ENCODE peak calls at places on chromosomes 4 and X, in nine cellular contexts. F is NCI-H1092 treated with DMSO at 0.1 percent for 48 hours; N is head of caudate nucleus; J is activated CD4-positive, alpha-beta T cell treated with anti-CD3 and anti-CD28 coated beads, Interleukin-2, amount 10 ng/mL, durations not matched to agents 7 days and 5 days; B is left ventricle myocardium superior; O is activated T-cell treated with anti-CD3 and anti-CD28 coated beads, Interleukin-2, amount 50 U/mL, for 1 hour; U is keratinocyte; C is ovary; I is stimulated activated CD4-positive, alpha-beta T cell treated with anti-CD3 and anti-CD28 coated beads, Interleukin-2, amount 100 ng/mL, for 24 hours. X is an unnamed sample.
A peak's percentile ranks its signal among the peaks of the same experiment; 100 is the strongest.

GRCh38 chrX:145068450-145068849 is 178.9 kb upstream of the SPANXN1 start:
- DNase-seq in F (no peak), N (no peak), J (no peak), B (no peak), O (no peak), U (no peak), C (no peak), I (no peak), X (no peak)

GRCh38 chrX:95733426-95733825 is 951.2 kb upstream of the DIAPH2 start:
- DNase-seq in F (no peak), N (no peak), J (no peak), B (no peak), O (no peak), U (no peak), C (no peak), I (no peak), X (no peak)

GRCh38 chr4:84905646-84906045 is 60.8 kb downstream of the WDFY3 start:
- DNase-seq in F (no peak), N (no peak), J (no peak), B (no peak), O (no peak), U (no peak), C (no peak), I (no peak), X (no peak)

GRCh38 chr4:6473264-6474052 is 1.0 kb upstream of the PPP2R2C start:
- DNase-seq in F (no peak), N (no peak), J (peak; percentile 1), B (no peak), O (no peak), U (no peak), C (peak; percentile 5), I (no peak), X (no peak)

GRCh38 chrX:57445046-57445445 is 146.8 kb upstream of the ZXDB start:
- DNase-seq in F (no peak), N (no peak), J (no peak), B (no peak), O (no peak), U (no peak), C (no peak), I (no peak), X (no peak)

GRCh38 chrX:148290937-148291336 is 209.5 kb upstream of the AFF2 start:
- DNase-seq in F (no peak), N (no peak), J (no peak), B (no peak), O (no peak), U (no peak), C (no peak), I (no peak), X (no peak)

GRCh38 chrX:132983496-132983895 is 25.1 kb upstream of the HS6ST2 start:
- DNase-seq in F (no peak), N (no peak), J (no peak), B (no peak), O (no peak), U (no peak), C (no peak), I (no peak), X (no peak)

GRCh38 chr4:74098628-74098995 is 383 bp downstream of the CXCL2 start:
- DNase-seq in F (no peak), N (no peak), J (no peak), B (peak; percentile 35), O (no peak), U (no peak), C (peak; percentile 25), I (no peak), X (no peak)

GRCh38 chrX:18672008-18672407 is at the start of gene RS1:
- DNase-seq in F (no peak), N (no peak), J (no peak), B (no peak), O (no peak), U (no peak), C (no peak), I (no peak), X (no peak)

GRCh38 chr4:145501051-145501660 is 19.5 kb downstream of the SMAD1 start:
- DNase-seq in F (no peak), N (no peak), J (no peak), B (no peak), O (no peak), U (no peak), C (no peak), I (no peak), X (no peak)

GRCh38 chr4:71449878-71450277 is 111.1 kb downstream of the SLC4A4 start:
- DNase-seq in F (no peak), N (no peak), J (no peak), B (no peak), O (no peak), U (no peak), C (no peak), I (no peak), X (no peak)

GRCh38 chrX:153966841-153967535 is 4.6 kb downstream of the HCFC1 start:
- DNase-seq in F (no peak), N (peak; percentile 55), J (no peak), B (no peak), O (no peak), U (no peak), C (no peak), I (peak; percentile 61), X (no peak)

GRCh38 chr4:190020790-190021717 is 6.0 kb downstream of the FRG2 start:
- DNase-seq in F (no peak), N (no peak), J (no peak), B (peak; percentile 54), O (peak; percentile 49), U (no peak), C (no peak), I (no peak), X (no peak)

GRCh38 chr4:120589787-120590186 is 332.7 kb downstream of the PRDM5 start:
- DNase-seq in F (no peak), N (no peak), J (no peak), B (no peak), O (no peak), U (no peak), C (no peak), I (no peak), X (no peak)

GRCh38 chrX:123175366-123176122 is 8.5 kb upstream of the GRIA3 start:
- DNase-seq in F (no peak), N (no peak), J (no peak), B (no peak), O (no peak), U (no peak), C (no peak), I (no peak), X (no peak)

GRCh38 chr4:180059216-180059881 is 2183.9 kb upstream of the TENM3 start:
- DNase-seq in F (no peak), N (peak; percentile 33), J (no peak), B (no peak), O (no peak), U (no peak), C (no peak), I (no peak), X (no peak)

GRCh38 chr4:74262522-74262921 is 45.7 kb upstream of the EPGN start:
- DNase-seq in F (no peak), N (no peak), J (no peak), B (no peak), O (no peak), U (no peak), C (no peak), I (no peak), X (no peak)

GRCh38 chr4:48290146-48290772 is 20.6 kb upstream of the TEC start:
- DNase-seq in F (no peak), N (no peak), J (no peak), B (no peak), O (no peak), U (no peak), C (no peak), I (no peak), X (no peak)

GRCh38 chr4:89158884-89159503 is 47.7 kb downstream of the TIGD2 start:
- DNase-seq in F (peak; percentile 69), N (no peak), J (no peak), B (no peak), O (no peak), U (no peak), C (no peak), I (no peak), X (no peak)

GRCh38 chr4:105758958-105759357 is 50.4 kb downstream of the GSTCD start:
- DNase-seq in F (no peak), N (no peak), J (no peak), B (no peak), O (no peak), U (no peak), C (no peak), I (no peak), X (no peak)

GRCh38 chr4:27239651-27240050 is 379.0 kb downstream of the STIM2 start:
- DNase-seq in F (no peak), N (no peak), J (no peak), B (no peak), O (no peak), U (no peak), C (no peak), I (no peak), X (peak; percentile 46)

GRCh38 chrX:120357186-120357585 is 4.7 kb upstream of the ATP1B4 start:
- DNase-seq in F (no peak), N (no peak), J (no peak), B (no peak), O (no peak), U (no peak), C (no peak), I (no peak), X (no peak)

GRCh38 chrX:54891573-54891972 is 29.1 kb upstream of the TRO start:
- DNase-seq in F (peak; percentile 32), N (no peak), J (peak; percentile 49), B (no peak), O (no peak), U (no peak), C (peak; percentile 27), I (peak; percentile 36), X (no peak)

GRCh38 chrX:19790829-19791228 is 96.6 kb downstream of the SH3KBP1 start:
- DNase-seq in F (no peak), N (no peak), J (no peak), B (no peak), O (no peak), U (no peak), C (no peak), I (no peak), X (no peak)

GRCh38 chrX:3504916-3505315 is 158.5 kb upstream of the MXRA5 start:
- DNase-seq in F (no peak), N (no peak), J (no peak), B (no peak), O (no peak), U (no peak), C (no peak), I (no peak), X (no peak)

GRCh38 chrX:39877919-39878318 is 219.8 kb downstream of the BCOR start:
- DNase-seq in F (no peak), N (no peak), J (no peak), B (no peak), O (no peak), U (no peak), C (no peak), I (no peak), X (no peak)

GRCh38 chr4:175891863-175892262 is 79.8 kb upstream of the GPM6A start:
- DNase-seq in F (peak; percentile 27), N (no peak), J (no peak), B (no peak), O (no peak), U (no peak), C (no peak), I (no peak), X (peak; percentile 1)

GRCh38 chr4:43425206-43425605 is 532.7 kb downstream of the GRXCR1 start:
- DNase-seq in F (no peak), N (no peak), J (no peak), B (no peak), O (no peak), U (no peak), C (no peak), I (no peak), X (no peak)

GRCh38 chrX:46922601-46923000 is 10.4 kb downstream of the JADE3 start:
- DNase-seq in F (no peak), N (no peak), J (no peak), B (no peak), O (no peak), U (no peak), C (no peak), I (no peak), X (no peak)

GRCh38 chr4:120918788-120919187 is 3.7 kb downstream of the PRDM5 start:
- DNase-seq in F (no peak), N (peak; percentile 34), J (no peak), B (peak; percentile 60), O (no peak), U (no peak), C (peak; percentile 31), I (no peak), X (no peak)

GRCh38 chr4:153181293-153182080 is 22.8 kb upstream of the TRIM2 start:
- DNase-seq in F (no peak), N (no peak), J (no peak), B (no peak), O (no peak), U (peak; percentile 76), C (no peak), I (no peak), X (peak; percentile 33)